ENCODE peak calls at places on chromosome 12, in four cellular contexts. H is stomach, E is fibroblast of lung, R is epithelial cell of prostate. N is an unnamed sample.

GRCh38 chr12:42024495-42024830 is 120.2 kb downstream of the GXYLT1 start:
- DNase-seq in H (no peak), R (no peak), E (no peak), N (no peak)

GRCh38 chr12:19624000-19624399 is 184.7 kb downstream of the AEBP2 start:
- DNase-seq in E (no peak), R (no peak), H (no peak), N (no peak)

GRCh38 chr12:70367268-70368141 is 1.4 kb downstream of the KCNMB4 start:
- DNase-seq in H (no peak), R (no peak), E (peak; percentile 15), N (no peak)

GRCh38 chr12:110861729-110862128 is 14.9 kb downstream of the CCDC63 start:
- DNase-seq in H (no peak), R (no peak), E (no peak), N (no peak)

GRCh38 chr12:108667349-108667748 is 33.7 kb upstream of the SELPLG start:
- DNase-seq in R (no peak), H (no peak), E (no peak), N (no peak)

GRCh38 chr12:108847705-108848104 is 9.7 kb downstream of the SSH1 start:
- DNase-seq in R (no peak), H (no peak), E (no peak), N (no peak)

GRCh38 chr12:2341871-2342270 is 289.1 kb downstream of the CACNA1C start:
- DNase-seq in H (no peak), R (no peak), E (peak; percentile 91), N (no peak)

GRCh38 chr12:59742831-59743230 is 147.0 kb downstream of the SLC16A7 start:
- DNase-seq in R (no peak), E (peak; percentile 55), H (no peak), N (no peak)

GRCh38 chr12:59695379-59695778 is 99.5 kb downstream of the SLC16A7 start:
- DNase-seq in H (no peak), E (peak; percentile 62), R (no peak), N (no peak)

GRCh38 chr12:39095636-39096330 is 190.4 kb upstream of the CPNE8 start:
- DNase-seq in E (no peak), H (no peak), R (no peak), N (no peak)

GRCh38 chr12:91551927-91552326 is 369.3 kb upstream of the DCN start:
- DNase-seq in H (no peak), E (no peak), R (no peak), N (no peak)

GRCh38 chr12:2806700-2807099 is 5.8 kb upstream of the ITFG2 start:
- DNase-seq in E (no peak), R (no peak), H (no peak), N (no peak)

GRCh38 chr12:132007041-132007440 is 57.3 kb downstream of the EP400 start:
- DNase-seq in R (no peak), H (no peak), E (no peak), N (no peak)

GRCh38 chr12:82474798-82475184 is 116.5 kb downstream of the METTL25 start:
- DNase-seq in E (no peak), H (no peak), R (no peak), N (no peak)

GRCh38 chr12:113077859-113078256 is 21.3 kb downstream of the DTX1 start:
- DNase-seq in H (no peak), R (no peak), E (no peak), N (no peak)

GRCh38 chr12:1920971-1921370 is 2.5 kb upstream of the CACNA2D4 start:
- DNase-seq in R (no peak), E (no peak), H (peak; percentile 31), N (peak; percentile 74)

GRCh38 chr12:23084236-23084995 is 459.4 kb downstream of the ETNK1 start:
- DNase-seq in H (no peak), R (peak; percentile 94), E (peak; percentile 97), N (no peak)

GRCh38 chr12:39329015-39329414 is 113.9 kb downstream of the KIF21A start:
- DNase-seq in E (no peak), R (no peak), H (no peak), N (no peak)

GRCh38 chr12:42323856-42324255 is 2.0 kb downstream of the ZCRB1 start:
- DNase-seq in R (no peak), E (no peak), H (no peak), N (no peak)

GRCh38 chr12:28536088-28536487 is 345.8 kb downstream of the CCDC91 start:
- DNase-seq in H (no peak), R (no peak), E (peak; percentile 87), N (no peak)
- H3K27ac ChIP-seq in H (no peak overlapping the region), R (no peak overlapping the region), E (no peak overlapping the region), N (no peak overlapping the region)

DNA sequence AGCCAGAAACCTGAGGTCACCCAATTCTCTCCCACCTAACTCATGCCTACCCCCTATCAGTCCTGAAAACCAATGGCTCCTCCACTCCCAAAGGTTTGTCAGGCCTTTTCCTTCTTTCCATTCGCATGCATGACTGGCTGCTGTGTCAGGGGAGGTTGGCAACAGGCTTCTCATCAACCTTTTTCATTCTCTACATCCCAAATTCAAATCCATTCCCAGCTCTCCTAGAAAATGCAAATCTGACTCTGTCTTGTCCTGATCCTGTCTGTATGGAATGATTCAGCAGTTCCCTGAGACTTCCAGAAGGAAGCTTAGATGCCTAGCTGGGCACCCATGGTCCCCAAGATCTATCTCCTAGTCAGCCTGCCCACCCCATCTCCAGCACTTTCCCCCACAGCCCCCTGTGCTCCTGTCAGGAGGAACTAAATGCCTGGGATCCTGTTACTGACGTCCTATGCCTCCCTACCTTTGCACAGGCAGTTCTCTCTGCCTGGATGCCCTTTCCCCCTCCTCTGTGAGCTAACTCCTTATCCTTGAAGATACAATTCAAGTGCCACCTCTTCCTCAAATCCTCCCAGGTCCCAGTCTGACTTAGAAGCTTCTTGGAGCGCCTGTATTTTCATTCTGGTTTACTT is 5.1 kb upstream of the CTDSP2 start:
- DNase-seq in E (no peak), H (no peak), R (no peak), N (no peak)
- H3K27ac ChIP-seq in E (no peak overlapping the region), H (peak overlapping the region; percentile 69), R (no peak overlapping the region), N (peak overlapping the region; percentile 65)

GRCh38 chr12:27001663-27002062 is 12.5 kb downstream of the TM7SF3 start:
- DNase-seq in E (no peak), R (no peak), H (no peak), N (no peak)
- H3K27ac ChIP-seq in E (no peak overlapping the region), R (no peak overlapping the region), H (no peak overlapping the region), N (no peak overlapping the region)

GRCh38 chr12:106301241-106301610 is 1.3 kb upstream of the TCP11L2 start:
- DNase-seq in H (no peak), E (no peak), R (no peak), N (no peak)
- H3K27ac ChIP-seq in H (peak overlapping the region; percentile 89), E (no peak overlapping the region), R (peak overlapping the region; percentile 72), N (peak overlapping the region; percentile 80)

GRCh38 chr12:56220611-56221232 is 1.0 kb downstream of the RNF41 start:
- DNase-seq in R (no peak), H (no peak), E (peak; percentile 57), N (no peak)

GRCh38 chr12:56212360-56212759 is 9.4 kb downstream of the RNF41 start:
- DNase-seq in E (no peak), R (no peak), H (no peak), N (no peak)

GRCh38 chr12:56219840-56220239 is 1.9 kb downstream of the RNF41 start:
- DNase-seq in R (no peak), E (no peak), H (no peak), N (no peak)

GRCh38 chr12:56213878-56214277 is 7.8 kb downstream of the RNF41 start:
- DNase-seq in R (no peak), E (no peak), H (no peak), N (no peak)

DNA sequence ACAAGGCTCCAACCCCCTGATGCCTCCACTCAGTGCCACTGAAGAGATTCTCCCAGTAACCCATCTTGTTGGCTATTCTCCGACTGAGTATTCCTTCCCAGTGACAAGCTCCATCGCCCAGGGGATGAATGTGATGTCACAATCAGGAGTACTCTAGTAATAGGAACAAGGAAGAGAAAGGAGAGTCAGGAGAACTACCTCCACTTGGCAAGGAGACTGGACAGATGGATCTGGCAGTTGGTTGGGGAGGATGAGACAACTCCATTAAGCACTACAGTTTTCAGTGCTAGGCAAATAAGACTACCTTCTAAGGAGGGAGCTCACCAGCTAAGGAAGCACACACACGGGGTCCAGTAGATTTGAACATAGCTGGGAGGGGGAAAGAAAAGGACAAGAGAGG is 5.3 kb downstream of the RNF41 start:
- DNase-seq in H (no peak), R (no peak), E (no peak), N (no peak)
- H3K27ac ChIP-seq in H (no peak overlapping the region), R (no peak overlapping the region), E (no peak overlapping the region), N (peak overlapping the region; percentile 17)

GRCh38 chr12:26265606-26266005 is 70.2 kb downstream of the SSPN start:
- DNase-seq in H (no peak), E (no peak), R (no peak), N (no peak)
- H3K27ac ChIP-seq in H (no peak overlapping the region), E (no peak overlapping the region), R (peak overlapping the region; percentile 52), N (no peak overlapping the region)

DNA sequence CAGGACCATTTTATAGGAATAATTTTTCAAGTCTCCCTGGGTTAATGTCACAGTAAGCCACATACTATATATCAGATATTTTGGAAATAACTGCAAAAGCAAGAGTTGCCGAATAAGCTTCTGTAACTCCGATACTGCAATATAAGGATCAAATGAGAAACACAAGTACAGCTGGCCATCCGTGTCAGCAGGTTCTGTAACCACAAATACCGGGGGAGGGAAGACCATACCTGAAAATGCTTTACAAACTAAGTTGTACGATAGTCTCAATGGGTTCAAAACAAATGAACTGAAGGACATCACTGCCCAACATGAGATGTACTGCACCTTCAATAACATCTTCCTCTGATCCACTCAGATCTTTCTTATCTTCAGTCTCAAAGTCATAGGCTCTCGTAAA is 1.8 kb downstream of the SYCP3 start:
- DNase-seq in H (no peak), E (no peak), R (no peak), N (no peak)
- H3K27ac ChIP-seq in H (no peak overlapping the region), E (no peak overlapping the region), R (no peak overlapping the region), N (no peak overlapping the region)

GRCh38 chr12:6377667-6377994 is 2.3 kb upstream of the SCNN1A start:
- DNase-seq in R (no peak), H (peak; percentile 88), E (no peak), N (peak; percentile 69)
- H3K27ac ChIP-seq in R (peak overlapping the region; percentile 99), H (peak overlapping the region; percentile 95), E (no peak overlapping the region), N (no peak overlapping the region)

GRCh38 chr12:102120564-102120873 is 536 bp downstream of the PARPBP start:
- DNase-seq in H (no peak), E (no peak), R (no peak), N (no peak)
- H3K27ac ChIP-seq in H (peak overlapping the region; percentile 79), E (peak overlapping the region; percentile 76), R (peak overlapping the region; percentile 77), N (no peak overlapping the region)

N was measured in right cardiac atrium.